ENCODE peak calls at places on chromosomes 4 and X, in five cellular contexts. One of them, this sample, is unnamed.

GRCh38 chr4:102037566-102037965 is 247.0 kb downstream of the BANK1 start:
- DNase-seq in sigmoid colon: no peak
- DNase-seq in HCT116: no peak
- DNase-seq in transverse colon: no peak
- DNase-seq in tibial nerve: no peak
- DNase-seq in this sample: no peak

GRCh38 chr4:169922632-169923276 is 103.4 kb downstream of the MFAP3L start:
- DNase-seq in sigmoid colon: no peak
- DNase-seq in HCT116: no peak
- DNase-seq in transverse colon: no peak
- DNase-seq in tibial nerve: peak; percentile 31
- DNase-seq in this sample: no peak

GRCh38 chrX:70433848-70434351 is 10.7 kb upstream of the DLG3 start:
- DNase-seq in sigmoid colon: peak; percentile 85
- DNase-seq in HCT116: peak; percentile 49
- DNase-seq in transverse colon: peak; percentile 83
- DNase-seq in tibial nerve: peak; percentile 44
- DNase-seq in this sample: peak; percentile 81

GRCh38 chrX:92232182-92232581 is 453.0 kb downstream of the PCDH11X start:
- DNase-seq in sigmoid colon: no peak
- DNase-seq in HCT116: no peak
- DNase-seq in transverse colon: no peak
- DNase-seq in tibial nerve: no peak
- DNase-seq in this sample: no peak

GRCh38 chr4:146224331-146224966 is 10.1 kb downstream of the REELD1 start:
- DNase-seq in sigmoid colon: no peak
- DNase-seq in HCT116: no peak
- DNase-seq in transverse colon: no peak
- DNase-seq in tibial nerve: no peak
- DNase-seq in this sample: no peak

GRCh38 chrX:133097031-133097430 is at the start of gene USP26:
- DNase-seq in sigmoid colon: no peak
- DNase-seq in HCT116: no peak
- DNase-seq in transverse colon: no peak
- DNase-seq in tibial nerve: no peak
- DNase-seq in this sample: no peak

GRCh38 chr4:177441061-177441802 is 1.0 kb downstream of the AGA start:
- DNase-seq in sigmoid colon: no peak
- DNase-seq in HCT116: no peak
- DNase-seq in transverse colon: peak; percentile 13
- DNase-seq in tibial nerve: peak; percentile 10
- DNase-seq in this sample: peak; percentile 27

GRCh38 chr4:124432500-124432899 is 280.0 kb downstream of the ANKRD50 start:
- DNase-seq in sigmoid colon: no peak
- DNase-seq in HCT116: no peak
- DNase-seq in transverse colon: no peak
- DNase-seq in tibial nerve: no peak
- DNase-seq in this sample: no peak

GRCh38 chrX:74537011-74537390 is 77.4 kb downstream of the RLIM start:
- DNase-seq in sigmoid colon: no peak
- DNase-seq in HCT116: no peak
- DNase-seq in transverse colon: no peak
- DNase-seq in tibial nerve: peak; percentile 5
- DNase-seq in this sample: no peak

GRCh38 chr4:81447551-81448266 is 24.0 kb downstream of the RASGEF1B start:
- DNase-seq in sigmoid colon: no peak
- DNase-seq in HCT116: no peak
- DNase-seq in transverse colon: no peak
- DNase-seq in tibial nerve: no peak
- DNase-seq in this sample: no peak

GRCh38 chrX:37603938-37604409 is 32.5 kb downstream of the LANCL3 start:
- DNase-seq in sigmoid colon: peak; percentile 69
- DNase-seq in HCT116: no peak
- DNase-seq in transverse colon: no peak
- DNase-seq in tibial nerve: no peak
- DNase-seq in this sample: peak; percentile 43

GRCh38 chr4:110527156-110527555 is 51.2 kb downstream of the ENPEP start:
- DNase-seq in sigmoid colon: no peak
- DNase-seq in HCT116: no peak
- DNase-seq in transverse colon: no peak
- DNase-seq in tibial nerve: no peak
- DNase-seq in this sample: no peak

GRCh38 chrX:153723351-153724251 is 586 bp downstream of the BCAP31 start:
- DNase-seq in sigmoid colon: no peak
- DNase-seq in HCT116: no peak
- DNase-seq in transverse colon: peak; percentile 55
- DNase-seq in tibial nerve: no peak
- DNase-seq in this sample: peak; percentile 51

DNA sequence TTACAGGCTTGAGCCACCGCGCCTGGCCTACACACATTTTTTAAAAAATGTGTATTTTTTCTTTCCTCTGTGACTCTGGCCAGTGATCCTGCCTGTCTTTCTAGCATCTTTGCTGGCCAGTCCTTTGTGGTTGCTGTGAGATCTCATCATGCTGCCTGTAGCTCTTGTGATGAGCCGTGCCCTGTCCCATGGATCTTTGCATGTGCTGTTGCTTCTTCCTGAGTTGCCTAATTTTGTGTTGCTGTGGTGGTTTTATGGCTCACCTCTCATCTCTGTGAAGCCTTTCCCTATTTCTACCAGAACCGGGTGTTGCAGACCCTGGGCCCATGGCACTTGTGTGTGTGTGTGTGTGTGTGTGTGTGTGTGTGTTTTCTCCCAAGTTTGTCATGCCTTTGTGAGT is 8.3 kb downstream of the NSD2 start:
- DNase-seq in sigmoid colon: no peak
- DNase-seq in HCT116: no peak
- DNase-seq in transverse colon: no peak
- DNase-seq in tibial nerve: no peak
- DNase-seq in this sample: no peak
- TF ChIP-seq POLR2A in sigmoid colon: no peak
- TF ChIP-seq POLR2A in HCT116: no peak
- TF ChIP-seq POLR2A in transverse colon: no peak
- TF ChIP-seq POLR2A in tibial nerve: no peak
- TF ChIP-seq POLR2A in this sample: no peak

DNA sequence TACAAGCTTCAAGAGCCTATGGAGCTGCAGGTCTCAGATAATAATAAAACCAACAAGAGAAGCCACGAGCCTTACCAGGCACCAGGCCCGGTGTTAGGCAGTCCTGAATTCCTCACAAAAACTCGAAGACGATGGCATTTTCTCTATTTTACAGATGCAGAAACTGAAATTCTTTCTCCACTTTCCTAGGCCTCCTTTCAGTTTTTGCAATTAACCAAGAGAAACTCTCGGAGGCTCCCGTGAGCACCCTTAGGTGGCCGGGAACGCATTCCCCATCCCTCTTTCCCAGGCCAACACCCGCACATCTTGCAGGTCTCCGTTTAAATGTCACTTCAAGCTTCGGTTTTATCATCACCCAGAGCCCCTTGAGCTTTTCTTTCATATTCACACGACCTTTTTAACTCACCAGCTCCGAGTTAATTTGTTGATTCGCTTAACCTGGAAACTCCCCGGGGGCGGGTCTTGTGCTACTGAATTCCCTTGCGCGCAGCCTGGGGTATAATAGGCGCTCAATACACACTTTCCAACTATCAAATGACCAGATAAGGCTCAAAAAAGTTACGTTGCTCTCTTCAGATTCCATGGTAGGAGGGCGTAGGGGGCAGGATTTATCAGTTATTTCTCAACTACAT is 6.2 kb upstream of the GSX2 start:
- DNase-seq in sigmoid colon: no peak
- DNase-seq in HCT116: no peak
- DNase-seq in transverse colon: no peak
- DNase-seq in tibial nerve: no peak
- DNase-seq in this sample: no peak
- H3K27ac ChIP-seq in sigmoid colon: no peak overlapping the region
- H3K27ac ChIP-seq in HCT116: no peak overlapping the region
- H3K27ac ChIP-seq in transverse colon: no peak overlapping the region
- H3K27ac ChIP-seq in tibial nerve: no peak overlapping the region
- H3K27ac ChIP-seq in this sample: no peak overlapping the region

GRCh38 chrX:107567370-107567769 is 60.9 kb upstream of the PRPS1 start:
- DNase-seq in sigmoid colon: no peak
- DNase-seq in HCT116: no peak
- DNase-seq in transverse colon: no peak
- DNase-seq in tibial nerve: no peak
- DNase-seq in this sample: no peak

GRCh38 chrX:107563851-107564250 is 64.5 kb upstream of the PRPS1 start:
- DNase-seq in sigmoid colon: no peak
- DNase-seq in HCT116: no peak
- DNase-seq in transverse colon: no peak
- DNase-seq in tibial nerve: no peak
- DNase-seq in this sample: no peak

GRCh38 chrX:107565916-107566602 is 62.3 kb upstream of the PRPS1 start:
- DNase-seq in sigmoid colon: no peak
- DNase-seq in HCT116: peak; percentile 13
- DNase-seq in transverse colon: no peak
- DNase-seq in tibial nerve: no peak
- DNase-seq in this sample: peak; percentile 69

GRCh38 chrX:107565005-107565404 is 63.3 kb upstream of the PRPS1 start:
- DNase-seq in sigmoid colon: no peak
- DNase-seq in HCT116: no peak
- DNase-seq in transverse colon: no peak
- DNase-seq in tibial nerve: no peak
- DNase-seq in this sample: no peak

GRCh38 chrX:107566603-107567262 is 61.6 kb upstream of the PRPS1 start:
- DNase-seq in sigmoid colon: no peak
- DNase-seq in HCT116: no peak
- DNase-seq in transverse colon: no peak
- DNase-seq in tibial nerve: no peak
- DNase-seq in this sample: no peak
- H3K4me1 ChIP-seq in sigmoid colon: no peaks in the 10 kb centered on the region
- H3K4me1 ChIP-seq in HCT116: peaks cover 3% of the 10 kb centered on the region
- H3K4me1 ChIP-seq in transverse colon: no peaks in the 10 kb centered on the region
- H3K4me1 ChIP-seq in tibial nerve: no peaks in the 10 kb centered on the region
- H3K4me1 ChIP-seq in this sample: peaks cover 4% of the 10 kb centered on the region

GRCh38 chr4:86934147-86934771 is 552 bp upstream of the AFF1 start:
- DNase-seq in sigmoid colon: no peak
- DNase-seq in HCT116: no peak
- DNase-seq in transverse colon: peak; percentile 9
- DNase-seq in tibial nerve: peak; percentile 12
- DNase-seq in this sample: no peak
- TF ChIP-seq POLR2A in sigmoid colon: peak; percentile 69
- TF ChIP-seq POLR2A in HCT116: no peak
- TF ChIP-seq POLR2A in transverse colon: no peak
- TF ChIP-seq POLR2A in tibial nerve: no peak
- TF ChIP-seq POLR2A in this sample: no peak

GRCh38 chrX:139770366-139770765 is 62.4 kb upstream of the MCF2 start:
- DNase-seq in sigmoid colon: no peak
- DNase-seq in HCT116: no peak
- DNase-seq in transverse colon: no peak
- DNase-seq in tibial nerve: no peak
- DNase-seq in this sample: no peak

GRCh38 chrX:139762400-139763183 is 54.6 kb upstream of the MCF2 start:
- DNase-seq in sigmoid colon: no peak
- DNase-seq in HCT116: no peak
- DNase-seq in transverse colon: no peak
- DNase-seq in tibial nerve: peak; percentile 18
- DNase-seq in this sample: peak; percentile 44

DNA sequence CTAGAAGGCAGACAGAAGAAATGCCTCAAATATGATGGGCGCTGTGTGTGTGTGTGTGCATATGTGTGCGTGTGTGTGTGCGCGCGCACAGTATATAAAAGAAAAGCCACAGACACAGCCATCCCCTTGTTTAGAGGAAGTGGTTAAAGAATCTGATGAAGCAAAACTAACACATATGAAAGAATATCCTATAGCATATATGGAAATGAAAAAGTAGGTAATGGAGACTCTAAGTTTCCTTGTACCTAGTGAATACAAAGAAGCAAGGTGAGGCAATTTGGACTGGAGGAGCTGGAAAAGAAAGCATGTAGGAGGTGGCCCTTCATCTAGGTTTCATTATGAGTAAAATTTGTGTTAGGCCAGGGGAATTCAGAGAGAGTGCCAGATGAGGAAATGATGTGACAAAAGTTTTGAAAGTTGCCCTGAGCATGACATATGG is 58.6 kb upstream of the MCF2 start:
- DNase-seq in sigmoid colon: no peak
- DNase-seq in HCT116: no peak
- DNase-seq in transverse colon: no peak
- DNase-seq in tibial nerve: no peak
- DNase-seq in this sample: no peak
- H3K27ac ChIP-seq in sigmoid colon: no peak overlapping the region
- H3K27ac ChIP-seq in HCT116: no peak overlapping the region
- H3K27ac ChIP-seq in transverse colon: no peak overlapping the region
- H3K27ac ChIP-seq in tibial nerve: no peak overlapping the region
- H3K27ac ChIP-seq in this sample: no peak overlapping the region

GRCh38 chr4:6914448-6914847 is 4.8 kb downstream of the TBC1D14 start:
- DNase-seq in sigmoid colon: peak; percentile 28
- DNase-seq in HCT116: no peak
- DNase-seq in transverse colon: no peak
- DNase-seq in tibial nerve: no peak
- DNase-seq in this sample: no peak
- H3K4me1 ChIP-seq in sigmoid colon: peaks cover 39% of the 10 kb centered on the region
- H3K4me1 ChIP-seq in HCT116: peaks cover 36% of the 10 kb centered on the region
- H3K4me1 ChIP-seq in transverse colon: peaks cover 62% of the 10 kb centered on the region
- H3K4me1 ChIP-seq in tibial nerve: peaks cover 36% of the 10 kb centered on the region
- H3K4me1 ChIP-seq in this sample: peaks cover 41% of the 10 kb centered on the region

GRCh38 chr4:151250706-151251105 is 26.3 kb upstream of the PRSS48 start:
- DNase-seq in sigmoid colon: no peak
- DNase-seq in HCT116: no peak
- DNase-seq in transverse colon: no peak
- DNase-seq in tibial nerve: no peak
- DNase-seq in this sample: no peak

GRCh38 chr4:151256134-151256533 is 20.8 kb upstream of the PRSS48 start:
- DNase-seq in sigmoid colon: no peak
- DNase-seq in HCT116: no peak
- DNase-seq in transverse colon: no peak
- DNase-seq in tibial nerve: no peak
- DNase-seq in this sample: no peak

GRCh38 chr4:151248519-151248918 is 28.4 kb upstream of the PRSS48 start:
- DNase-seq in sigmoid colon: no peak
- DNase-seq in HCT116: no peak
- DNase-seq in transverse colon: no peak
- DNase-seq in tibial nerve: no peak
- DNase-seq in this sample: no peak

GRCh38 chr4:151247395-151247794 is 29.6 kb upstream of the PRSS48 start:
- DNase-seq in sigmoid colon: no peak
- DNase-seq in HCT116: no peak
- DNase-seq in transverse colon: no peak
- DNase-seq in tibial nerve: no peak
- DNase-seq in this sample: no peak

GRCh38 chr4:151251922-151252321 is 25.0 kb upstream of the PRSS48 start:
- DNase-seq in sigmoid colon: no peak
- DNase-seq in HCT116: no peak
- DNase-seq in transverse colon: no peak
- DNase-seq in tibial nerve: no peak
- DNase-seq in this sample: no peak
- TF ChIP-seq POLR2A in sigmoid colon: no peak
- TF ChIP-seq POLR2A in HCT116: no peak
- TF ChIP-seq POLR2A in transverse colon: no peak
- TF ChIP-seq POLR2A in tibial nerve: no peak
- TF ChIP-seq POLR2A in this sample: no peak

DNA sequence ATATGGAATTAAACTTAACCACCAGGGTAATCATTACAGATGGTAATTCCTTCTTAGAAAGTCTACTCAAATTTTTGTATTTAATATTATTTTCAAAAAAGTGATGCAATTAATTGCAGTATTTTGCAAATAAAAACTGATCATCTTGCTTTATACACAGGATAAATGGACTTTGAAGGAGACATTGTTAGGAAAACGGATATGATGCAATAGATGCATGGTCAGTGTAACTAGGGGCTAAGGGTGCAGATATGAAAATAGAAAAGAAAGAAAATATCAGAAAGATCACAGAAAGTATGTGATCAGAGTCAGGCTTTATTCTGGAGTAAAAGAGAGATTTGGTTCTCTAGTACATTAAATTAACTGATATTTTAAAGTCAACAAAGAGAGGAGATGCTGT is 401.7 kb downstream of the TLL1 start:
- DNase-seq in sigmoid colon: no peak
- DNase-seq in HCT116: no peak
- DNase-seq in transverse colon: no peak
- DNase-seq in tibial nerve: no peak
- DNase-seq in this sample: no peak
- H3K27ac ChIP-seq in sigmoid colon: no peak overlapping the region
- H3K27ac ChIP-seq in HCT116: no peak overlapping the region
- H3K27ac ChIP-seq in transverse colon: no peak overlapping the region
- H3K27ac ChIP-seq in tibial nerve: no peak overlapping the region
- H3K27ac ChIP-seq in this sample: no peak overlapping the region